ENCODE peak calls at places on chromosomes 12 and 14, in four cellular contexts. One of them, this sample, is unnamed.

GRCh38 chr14:31788340-31788739 is 227.1 kb downstream of the NUBPL start:
- DNase-seq in Caki2: no peak
- DNase-seq in T follicular helper cell: no peak
- DNase-seq in T-helper 17 cell: no peak
- DNase-seq in this sample: no peak

GRCh38 chr12:58566599-58566998 is 353.7 kb downstream of the LRIG3 start:
- DNase-seq in Caki2: no peak
- DNase-seq in T follicular helper cell: no peak
- DNase-seq in T-helper 17 cell: no peak
- DNase-seq in this sample: peak

GRCh38 chr14:77099425-77100167 is 1.5 kb downstream of the CIPC start:
- DNase-seq in Caki2: no peak
- DNase-seq in T follicular helper cell: no peak
- DNase-seq in T-helper 17 cell: no peak
- DNase-seq in this sample: peak

GRCh38 chr12:124709722-124710656 is 142.6 kb upstream of the NCOR2 start:
- DNase-seq in Caki2: no peak
- DNase-seq in T follicular helper cell: no peak
- DNase-seq in T-helper 17 cell: no peak
- DNase-seq in this sample: no peak

GRCh38 chr14:101480747-101481530 is 80.4 kb upstream of the DIO3 start:
- DNase-seq in Caki2: peak
- DNase-seq in T follicular helper cell: no peak
- DNase-seq in T-helper 17 cell: peak
- DNase-seq in this sample: peak

GRCh38 chr14:75979071-75979571 is 2.7 kb downstream of the TGFB3 start:
- DNase-seq in Caki2: peak
- DNase-seq in T follicular helper cell: peak
- DNase-seq in T-helper 17 cell: no peak
- DNase-seq in this sample: no peak

GRCh38 chr12:44294649-44295048 is 458.8 kb downstream of the TMEM117 start:
- DNase-seq in Caki2: no peak
- DNase-seq in T follicular helper cell: no peak
- DNase-seq in T-helper 17 cell: no peak
- DNase-seq in this sample: no peak

GRCh38 chr12:52063986-52064649 is 5.7 kb upstream of the ATG101 start:
- DNase-seq in Caki2: no peak
- DNase-seq in T follicular helper cell: no peak
- DNase-seq in T-helper 17 cell: no peak
- DNase-seq in this sample: peak

GRCh38 chr14:98171654-98172053 is 1100.3 kb downstream of the BCL11B start:
- DNase-seq in Caki2: no peak
- DNase-seq in T follicular helper cell: no peak
- DNase-seq in T-helper 17 cell: no peak
- DNase-seq in this sample: no peak

GRCh38 chr14:64421166-64421565 is 33.0 kb downstream of the MTHFD1 start:
- DNase-seq in Caki2: peak
- DNase-seq in T follicular helper cell: no peak
- DNase-seq in T-helper 17 cell: no peak
- DNase-seq in this sample: no peak

GRCh38 chr12:119479121-119479561 is 114.4 kb upstream of the TMEM233 start:
- DNase-seq in Caki2: peak
- DNase-seq in T follicular helper cell: no peak
- DNase-seq in T-helper 17 cell: no peak
- DNase-seq in this sample: no peak

GRCh38 chr14:50040401-50040775 is 76.0 kb downstream of the VCPKMT start:
- DNase-seq in Caki2: peak
- DNase-seq in T follicular helper cell: peak
- DNase-seq in T-helper 17 cell: no peak
- DNase-seq in this sample: no peak

GRCh38 chr14:30243805-30244204 is 315.2 kb upstream of the G2E3 start:
- DNase-seq in Caki2: no peak
- DNase-seq in T follicular helper cell: no peak
- DNase-seq in T-helper 17 cell: no peak
- DNase-seq in this sample: peak

GRCh38 chr12:102669056-102669455 is 188.7 kb upstream of the IGF1 start:
- DNase-seq in Caki2: no peak
- DNase-seq in T follicular helper cell: no peak
- DNase-seq in T-helper 17 cell: no peak
- DNase-seq in this sample: no peak

GRCh38 chr14:61335049-61335448 is 13.7 kb downstream of the PRKCH start:
- DNase-seq in Caki2: no peak
- DNase-seq in T follicular helper cell: no peak
- DNase-seq in T-helper 17 cell: no peak
- DNase-seq in this sample: no peak

GRCh38 chr12:57146925-57147640 is at the start of gene LRP1-AS:
- DNase-seq in Caki2: no peak
- DNase-seq in T follicular helper cell: no peak
- DNase-seq in T-helper 17 cell: no peak
- DNase-seq in this sample: no peak

GRCh38 chr12:122009741-122010140 is 11.9 kb upstream of the BCL7A start:
- DNase-seq in Caki2: no peak
- DNase-seq in T follicular helper cell: no peak
- DNase-seq in T-helper 17 cell: no peak
- DNase-seq in this sample: no peak

GRCh38 chr14:56087824-56088571 is 30.2 kb upstream of the PELI2 start:
- DNase-seq in Caki2: no peak
- DNase-seq in T follicular helper cell: no peak
- DNase-seq in T-helper 17 cell: no peak
- DNase-seq in this sample: no peak

GRCh38 chr12:119118625-119119024 is 60.1 kb upstream of the HSPB8 start:
- DNase-seq in Caki2: no peak
- DNase-seq in T follicular helper cell: no peak
- DNase-seq in T-helper 17 cell: no peak
- DNase-seq in this sample: no peak

GRCh38 chr12:93186131-93186530 is 191.6 kb upstream of the NUDT4 start:
- DNase-seq in Caki2: no peak
- DNase-seq in T follicular helper cell: no peak
- DNase-seq in T-helper 17 cell: no peak
- DNase-seq in this sample: no peak

GRCh38 chr12:120167529-120168095 is 26.9 kb downstream of the GCN1 start:
- DNase-seq in Caki2: no peak
- DNase-seq in T follicular helper cell: no peak
- DNase-seq in T-helper 17 cell: no peak
- DNase-seq in this sample: no peak

GRCh38 chr14:90400904-90401561 is 4.2 kb downstream of the CALM1 start:
- DNase-seq in Caki2: no peak
- DNase-seq in T follicular helper cell: no peak
- DNase-seq in T-helper 17 cell: no peak
- DNase-seq in this sample: no peak

GRCh38 chr14:71050227-71050823 is 143.1 kb downstream of the PCNX1 start:
- DNase-seq in Caki2: no peak
- DNase-seq in T follicular helper cell: no peak
- DNase-seq in T-helper 17 cell: no peak
- DNase-seq in this sample: no peak

GRCh38 chr12:124130717-124131670 is 158.0 kb downstream of the ZNF664 start:
- DNase-seq in Caki2: no peak
- DNase-seq in T follicular helper cell: no peak
- DNase-seq in T-helper 17 cell: no peak
- DNase-seq in this sample: no peak

GRCh38 chr12:116037941-116038837 is 239.3 kb downstream of the MED13L start:
- DNase-seq in Caki2: peak
- DNase-seq in T follicular helper cell: no peak
- DNase-seq in T-helper 17 cell: no peak
- DNase-seq in this sample: peak

GRCh38 chr12:99765469-99766114 is 118.0 kb downstream of the GARIN6 start:
- DNase-seq in Caki2: no peak
- DNase-seq in T follicular helper cell: no peak
- DNase-seq in T-helper 17 cell: no peak
- DNase-seq in this sample: no peak

GRCh38 chr14:49992901-49993335 is 100.0 kb downstream of the ARF6 start:
- DNase-seq in Caki2: peak
- DNase-seq in T follicular helper cell: no peak
- DNase-seq in T-helper 17 cell: no peak
- DNase-seq in this sample: no peak

GRCh38 chr12:11577658-11578260 is 71.7 kb upstream of the ETV6 start:
- DNase-seq in Caki2: no peak
- DNase-seq in T follicular helper cell: no peak
- DNase-seq in T-helper 17 cell: no peak
- DNase-seq in this sample: peak

GRCh38 chr12:113040722-113041168 is 15.8 kb upstream of the DTX1 start:
- DNase-seq in Caki2: peak
- DNase-seq in T follicular helper cell: no peak
- DNase-seq in T-helper 17 cell: no peak
- DNase-seq in this sample: peak

GRCh38 chr12:23895792-23896218 is 53.7 kb downstream of the SOX5 start:
- DNase-seq in Caki2: no peak
- DNase-seq in T follicular helper cell: no peak
- DNase-seq in T-helper 17 cell: no peak
- DNase-seq in this sample: no peak

GRCh38 chr12:69509308-69509736 is 39.1 kb downstream of the FRS2 start:
- DNase-seq in Caki2: no peak
- DNase-seq in T follicular helper cell: no peak
- DNase-seq in T-helper 17 cell: no peak
- DNase-seq in this sample: no peak

GRCh38 chr14:100589760-100590469 is 2.7 kb upstream of the BEGAIN start:
- DNase-seq in Caki2: no peak
- DNase-seq in T follicular helper cell: no peak
- DNase-seq in T-helper 17 cell: no peak
- DNase-seq in this sample: no peak

GRCh38 chr12:100868487-100868886 is 73.9 kb downstream of the ANO4 start:
- DNase-seq in Caki2: no peak
- DNase-seq in T follicular helper cell: no peak
- DNase-seq in T-helper 17 cell: no peak
- DNase-seq in this sample: peak

GRCh38 chr12:125186471-125187147 is 121.4 kb downstream of the AACS start:
- DNase-seq in Caki2: no peak
- DNase-seq in T follicular helper cell: no peak
- DNase-seq in T-helper 17 cell: no peak
- DNase-seq in this sample: no peak

This sample was measured in non-pigmented ciliary epithelial cell.